ENCODE peak calls at places on chromosomes 5 and 9, in four cellular contexts. C is H9; H is heart left ventricle; B is CD8-positive, alpha-beta memory T cell. N is an unnamed sample.
A peak's percentile ranks its signal among the peaks of the same experiment; 100 is the strongest.

GRCh38 chr5:14144586-14145355 is 1.6 kb downstream of the TRIO start:
- DNase-seq in H (peak; percentile 72), C (peak; percentile 51), B (peak; percentile 45), N (peak; percentile 87)

GRCh38 chr9:97744710-97745708 is 47.9 kb upstream of the XPA start:
- DNase-seq in B (no peak), C (peak; percentile 70), H (no peak), N (no peak)

GRCh38 chr5:42631241-42631640 is 125.4 kb upstream of the CCDC152 start:
- DNase-seq in B (no peak), C (no peak), H (no peak), N (no peak)

GRCh38 chr5:7745882-7746735 is 104.8 kb downstream of the CFAP90 start:
- DNase-seq in H (peak; percentile 63), B (no peak), C (peak; percentile 79), N (peak; percentile 69)

GRCh38 chr5:79924936-79925893 is 65.8 kb downstream of the MTX3 start:
- DNase-seq in H (no peak), C (peak; percentile 41), B (peak; percentile 10), N (no peak)

GRCh38 chr5:50744761-50745160 is 78.3 kb downstream of the PARP8 start:
- DNase-seq in H (no peak), C (no peak), B (peak; percentile 49), N (no peak)

GRCh38 chr5:15495026-15495425 is 5.0 kb upstream of the FBXL7 start:
- DNase-seq in C (no peak), H (no peak), B (no peak), N (no peak)

GRCh38 chr9:84271887-84272556 is 68.5 kb downstream of the SLC28A3 start:
- DNase-seq in C (no peak), B (no peak), H (no peak), N (no peak)

GRCh38 chr5:37580106-37580505 is 201.0 kb downstream of the WDR70 start:
- DNase-seq in B (no peak), C (no peak), H (no peak), N (no peak)

GRCh38 chr5:3010301-3010952 is 258.9 kb upstream of the IRX2 start:
- DNase-seq in H (no peak), B (no peak), C (no peak), N (peak; percentile 7)

GRCh38 chr5:112917453-112918005 is 4.5 kb downstream of the REEP5 start:
- DNase-seq in H (no peak), B (no peak), C (peak; percentile 58), N (no peak)

GRCh38 chr9:129287595-129288305 is 109.7 kb upstream of the IER5L start:
- DNase-seq in B (no peak), C (no peak), H (no peak), N (peak; percentile 48)

GRCh38 chr5:150853560-150853959 is 7.2 kb downstream of the IRGM start:
- DNase-seq in B (no peak), H (no peak), C (no peak), N (no peak)

GRCh38 chr5:175246242-175246891 is 197.6 kb downstream of the DRD1 start:
- DNase-seq in B (no peak), C (no peak), H (no peak), N (no peak)

GRCh38 chr9:110555971-110556370 is 23.6 kb downstream of the SVEP1 start:
- DNase-seq in B (no peak), C (no peak), H (peak; percentile 71), N (no peak)

GRCh38 chr9:93699650-93700049 is 123.3 kb downstream of the PHF2 start:
- DNase-seq in B (no peak), C (no peak), H (no peak), N (peak; percentile 46)

GRCh38 chr9:130579738-130580463 is 524 bp downstream of the FUBP3 start:
- DNase-seq in H (no peak), C (no peak), B (no peak), N (no peak)

GRCh38 chr5:103573411-103573810 is 10.8 kb upstream of the NUDT12 start:
- DNase-seq in C (peak; percentile 60), B (no peak), H (no peak), N (no peak)

GRCh38 chr5:139426222-139426885 is 13.0 kb downstream of the DNAJC18 start:
- DNase-seq in H (no peak), C (no peak), B (no peak), N (no peak)

GRCh38 chr5:74313896-74314295 is 326.6 kb downstream of the ENC1 start:
- DNase-seq in C (no peak), B (no peak), H (no peak), N (no peak)

GRCh38 chr5:149497357-149497756 is 53.9 kb downstream of the CSNK1A1 start:
- DNase-seq in H (no peak), C (no peak), B (no peak), N (no peak)

GRCh38 chr5:157384971-157385709 is 74.9 kb upstream of the NIPAL4 start:
- DNase-seq in B (no peak), C (no peak), H (peak; percentile 65), N (no peak)

GRCh38 chr5:32990593-32991415 is 279.7 kb downstream of the NPR3 start:
- DNase-seq in B (no peak), H (no peak), C (no peak), N (no peak)

GRCh38 chr5:32991416-32991805 is 280.3 kb downstream of the NPR3 start:
- DNase-seq in H (no peak), B (no peak), C (no peak), N (no peak)

GRCh38 chr5:32984851-32985250 is 273.7 kb downstream of the NPR3 start:
- DNase-seq in B (no peak), C (no peak), H (no peak), N (no peak)

GRCh38 chr5:32989815-32990214 is 278.7 kb downstream of the NPR3 start:
- DNase-seq in H (peak; percentile 17), B (no peak), C (no peak), N (no peak)
- H3K27ac ChIP-seq in H (no peak overlapping the region), B (no peak overlapping the region), C (no peak overlapping the region), N (no peak overlapping the region)

GRCh38 chr9:3931996-3932906 is 367.6 kb downstream of the GLIS3 start:
- DNase-seq in C (no peak), B (no peak), H (no peak), N (no peak)

GRCh38 chr9:3924145-3924544 is 375.7 kb downstream of the GLIS3 start:
- DNase-seq in C (no peak), H (no peak), B (no peak), N (no peak)

GRCh38 chr9:3928590-3928989 is 371.3 kb downstream of the GLIS3 start:
- DNase-seq in B (no peak), H (no peak), C (no peak), N (no peak)

GRCh38 chr9:3931058-3931457 is 368.8 kb downstream of the GLIS3 start:
- DNase-seq in B (no peak), H (no peak), C (no peak), N (no peak)

DNA sequence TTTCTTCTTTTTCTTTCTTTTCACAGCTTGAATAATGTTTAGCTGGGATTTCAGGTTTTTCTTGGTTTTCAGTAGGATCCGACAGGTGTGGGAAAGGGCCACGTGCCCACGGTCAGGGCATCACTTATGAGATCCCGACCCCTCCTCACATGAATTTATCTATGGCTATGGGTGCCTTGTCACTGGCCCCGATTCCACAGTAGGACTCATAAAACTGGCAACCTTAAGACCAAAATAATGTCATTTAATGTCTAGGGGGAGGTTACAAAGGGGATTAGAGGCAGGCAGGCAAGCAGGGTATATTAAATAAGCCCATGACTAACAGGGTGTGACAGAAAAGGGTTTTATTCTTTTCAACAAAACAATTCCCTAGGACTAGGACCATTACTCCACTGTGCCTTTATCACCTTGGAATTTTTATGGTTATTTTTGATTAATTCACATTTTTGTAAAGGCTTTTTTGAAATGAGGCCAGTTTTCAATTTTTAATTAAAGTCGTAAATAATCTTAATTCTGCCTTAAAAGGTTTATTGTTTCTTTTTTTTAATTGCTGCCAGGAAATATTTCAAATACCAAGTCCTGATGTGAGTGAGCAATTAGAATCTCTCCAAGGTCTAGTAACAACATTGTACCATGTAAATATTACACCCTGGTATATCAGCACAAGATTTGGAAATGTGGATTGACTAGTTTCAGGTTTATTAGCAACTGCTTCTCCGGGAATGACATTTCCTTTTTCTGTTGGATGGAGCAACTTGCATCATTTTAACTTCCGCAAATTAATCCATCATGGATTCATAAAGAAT is 370.3 kb downstream of the GLIS3 start:
- DNase-seq in H (no peak), B (no peak), C (no peak), N (no peak)
- H3K4me1 ChIP-seq in H (no peaks in the 10 kb centered on the region), B (no peaks in the 10 kb centered on the region), C (no peaks in the 10 kb centered on the region), N (no peaks in the 10 kb centered on the region)

DNA sequence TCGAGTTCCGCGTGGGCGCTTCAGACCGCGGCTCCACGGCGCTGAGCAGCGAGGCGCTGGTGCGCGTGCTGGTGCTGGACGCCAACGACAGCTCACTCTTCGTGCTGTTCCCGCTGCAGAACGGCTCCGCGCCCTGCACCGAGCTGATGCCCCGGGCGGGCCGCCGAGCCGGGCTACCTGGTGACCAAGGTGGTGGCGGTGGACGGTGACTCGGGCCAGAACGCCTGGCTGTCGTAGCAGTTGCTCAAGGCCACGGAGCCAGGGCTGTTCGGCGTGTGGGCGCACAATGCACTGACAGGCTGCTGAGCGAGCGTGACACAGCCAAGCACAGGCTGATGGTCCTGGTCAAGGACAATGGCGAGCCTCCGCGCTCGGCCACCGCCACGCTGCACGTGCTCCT is 3.7 kb upstream of the PCDHB15 start:
- DNase-seq in C (no peak), H (no peak), B (no peak), N (no peak)
- H3K9me3 ChIP-seq in C (no peaks in the 10 kb centered on the region), H (peaks cover 4% of the 10 kb centered on the region), B (peaks cover 20% of the 10 kb centered on the region), N (peaks cover 74% of the 10 kb centered on the region)

DNA sequence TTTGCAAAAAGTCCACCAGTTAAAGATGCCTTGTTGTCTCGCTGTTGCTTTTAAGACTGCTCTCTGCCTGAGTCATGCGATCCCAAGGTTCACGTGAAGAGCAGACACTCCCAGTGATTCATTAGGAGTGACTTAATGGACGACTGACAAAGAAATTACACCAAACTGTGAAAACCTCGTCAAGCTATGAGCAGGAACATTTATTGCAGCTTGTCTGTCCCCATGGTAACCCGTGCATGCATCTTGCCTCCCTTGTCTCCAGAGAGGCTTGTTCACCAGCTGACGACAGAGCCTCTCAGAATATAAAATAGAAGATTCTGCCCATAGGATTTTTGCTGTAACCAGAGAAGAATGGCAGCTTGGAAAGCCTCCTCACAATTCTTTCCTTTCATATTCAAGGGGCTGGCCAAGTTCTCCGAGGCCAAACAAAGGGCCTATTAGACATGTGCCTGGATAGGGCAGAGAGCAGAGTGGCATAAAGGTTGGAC is 352.7 kb downstream of the SPOCK1 start:
- DNase-seq in B (no peak), C (no peak), H (peak; percentile 29), N (no peak)
- H3K27ac ChIP-seq in B (no peak overlapping the region), C (no peak overlapping the region), H (no peak overlapping the region), N (no peak overlapping the region)

GRCh38 chr9:89555426-89556375 is 49.1 kb upstream of the GADD45G start:
- DNase-seq in C (no peak), B (no peak), H (no peak), N (no peak)
- H3K4me1 ChIP-seq in C (no peaks in the 10 kb centered on the region), B (peaks cover 19% of the 10 kb centered on the region), H (no peaks in the 10 kb centered on the region), N (peaks cover 21% of the 10 kb centered on the region)

DNA sequence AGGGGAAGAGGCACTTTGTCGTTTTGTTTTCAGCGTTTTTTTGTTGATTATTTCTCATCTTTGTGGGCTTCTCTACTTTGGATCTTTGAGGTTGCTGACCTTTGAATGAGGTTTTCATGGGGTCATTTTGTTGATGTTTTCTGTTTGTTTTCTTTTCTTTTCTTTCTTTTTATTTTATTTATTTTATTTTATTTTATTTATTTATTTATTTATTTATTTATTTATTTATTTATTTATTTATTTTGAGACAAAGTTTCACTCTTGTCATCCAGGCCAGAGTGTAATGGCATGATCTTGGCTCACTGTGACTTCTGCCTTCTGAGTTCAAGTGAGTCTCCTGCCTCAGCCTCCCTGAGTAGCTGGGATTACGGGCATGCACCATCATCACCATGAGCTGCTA is 946.7 kb downstream of the TLE4 start:
- DNase-seq in H (no peak), B (no peak), C (no peak), N (no peak)
- H3K9me3 ChIP-seq in H (no peaks in the 10 kb centered on the region), B (no peaks in the 10 kb centered on the region), C (no peaks in the 10 kb centered on the region), N (no peaks in the 10 kb centered on the region)

GRCh38 chr5:23112237-23112636 is 259.1 kb upstream of the CDH12 start:
- DNase-seq in H (no peak), C (no peak), B (no peak), N (no peak)
- H3K27ac ChIP-seq in H (no peak overlapping the region), C (no peak overlapping the region), B (no peak overlapping the region), N (no peak overlapping the region)

GRCh38 chr9:131657031-131657377 is 82.9 kb downstream of the RAPGEF1 start:
- DNase-seq in C (no peak), H (no peak), B (no peak), N (no peak)
- H3K4me1 ChIP-seq in C (peaks cover 24% of the 10 kb centered on the region), H (peaks cover 74% of the 10 kb centered on the region), B (peaks cover 41% of the 10 kb centered on the region), N (peaks cover 50% of the 10 kb centered on the region)